ENCODE peak calls at places on chromosomes 7 and 10, in ten cellular contexts. O, P, L, U, N, F, Q, W, D and J are unnamed samples.

GRCh38 chr7:46003161-46003560 is 82.1 kb upstream of the IGFBP3 start:
- DNase-seq in O (peak), P (no peak), L (no peak), U (no peak), N (no peak), F (no peak), Q (no peak), W (no peak), D (no peak), J (no peak)

GRCh38 chr10:5591336-5591824 is 66.6 kb downstream of the CALML3 start:
- DNase-seq in O (no peak), P (no peak), L (peak), U (no peak), N (no peak), F (no peak), Q (no peak), W (no peak), D (no peak), J (peak)

GRCh38 chr10:82942572-82943091 is 1067.6 kb downstream of the NRG3 start:
- DNase-seq in O (no peak), P (no peak), L (no peak), U (no peak), N (no peak), F (no peak), Q (peak), W (peak), D (no peak), J (no peak)

GRCh38 chr10:104291439-104291951 is 22.5 kb downstream of the GSTO2 start:
- DNase-seq in O (peak), P (peak), L (peak), U (peak), N (no peak), F (peak), Q (peak), W (peak), D (peak), J (peak)

GRCh38 chr10:62381385-62382102 is 7.4 kb downstream of the ZNF365 start:
- DNase-seq in O (peak), P (no peak), L (no peak), U (no peak), N (no peak), F (no peak), Q (no peak), W (no peak), D (no peak), J (no peak)

GRCh38 chr10:79139124-79139835 is 70.5 kb downstream of the ZMIZ1 start:
- DNase-seq in O (peak), P (peak), L (peak), U (no peak), N (peak), F (peak), Q (no peak), W (peak), D (peak), J (no peak)

GRCh38 chr7:30301751-30302150 is 17.4 kb downstream of the ZNRF2 start:
- DNase-seq in O (no peak), P (peak), L (peak), U (no peak), N (no peak), F (no peak), Q (no peak), W (no peak), D (no peak), J (no peak)

GRCh38 chr7:135510603-135511183 is 791 bp upstream of the CNOT4 start:
- DNase-seq in O (no peak), P (no peak), L (peak), U (no peak), N (no peak), F (no peak), Q (peak), W (no peak), D (no peak), J (no peak)

GRCh38 chr7:79282051-79282694 is 171.3 kb downstream of the MAGI2 start:
- DNase-seq in O (no peak), P (peak), L (peak), U (peak), N (peak), F (no peak), Q (no peak), W (no peak), D (peak), J (no peak)

GRCh38 chr10:68576118-68576517 is 16.0 kb downstream of the TET1 start:
- DNase-seq in O (no peak), P (no peak), L (peak), U (no peak), N (no peak), F (no peak), Q (no peak), W (no peak), D (no peak), J (no peak)

GRCh38 chr10:60644436-60645130 is 133.7 kb upstream of the CDK1 start:
- DNase-seq in O (no peak), P (no peak), L (no peak), U (no peak), N (no peak), F (no peak), Q (no peak), W (no peak), D (no peak), J (no peak)

GRCh38 chr10:34565934-34566333 is 249.2 kb downstream of the PARD3 start:
- DNase-seq in O (no peak), P (no peak), L (peak), U (no peak), N (no peak), F (no peak), Q (no peak), W (no peak), D (no peak), J (no peak)

GRCh38 chr10:78510566-78511323 is 477.1 kb downstream of the RPS24 start:
- DNase-seq in O (peak), P (no peak), L (peak), U (no peak), N (no peak), F (peak), Q (no peak), W (no peak), D (peak), J (no peak)

GRCh38 chr7:130922206-130923112 is 188.5 kb upstream of the KLF14 start:
- DNase-seq in O (peak), P (no peak), L (no peak), U (no peak), N (no peak), F (no peak), Q (no peak), W (no peak), D (no peak), J (no peak)

GRCh38 chr7:44891372-44891771 is 6.0 kb upstream of the PURB start:
- DNase-seq in O (no peak), P (no peak), L (no peak), U (no peak), N (no peak), F (no peak), Q (no peak), W (no peak), D (no peak), J (no peak)

GRCh38 chr7:3033136-3033535 is 10.5 kb downstream of the CARD11 start:
- DNase-seq in O (no peak), P (no peak), L (no peak), U (no peak), N (no peak), F (no peak), Q (no peak), W (no peak), D (no peak), J (peak)

GRCh38 chr10:688621-689426 is 644 bp downstream of the DIP2C start:
- DNase-seq in O (peak), P (peak), L (peak), U (no peak), N (no peak), F (peak), Q (peak), W (no peak), D (peak), J (no peak)

GRCh38 chr10:86368987-86369386 is 2.4 kb upstream of the GRID1 start:
- DNase-seq in O (no peak), P (no peak), L (no peak), U (peak), N (no peak), F (no peak), Q (peak), W (peak), D (peak), J (peak)

GRCh38 chr10:101643546-101643945 is 51.4 kb downstream of the FBXW4 start:
- DNase-seq in O (no peak), P (no peak), L (peak), U (no peak), N (no peak), F (no peak), Q (no peak), W (no peak), D (no peak), J (no peak)

GRCh38 chr10:46524471-46525176 is 31.8 kb downstream of the GPRIN2 start:
- DNase-seq in O (no peak), P (no peak), L (peak), U (peak), N (peak), F (no peak), Q (no peak), W (peak), D (no peak), J (peak)

GRCh38 chr10:5648494-5649457 is 17.6 kb downstream of the ASB13 start:
- DNase-seq in O (no peak), P (no peak), L (no peak), U (no peak), N (no peak), F (no peak), Q (no peak), W (no peak), D (no peak), J (no peak)

GRCh38 chr10:132150777-132151176 is 36.0 kb upstream of the DPYSL4 start:
- DNase-seq in O (no peak), P (no peak), L (no peak), U (no peak), N (no peak), F (no peak), Q (no peak), W (no peak), D (no peak), J (no peak)

GRCh38 chr10:110530131-110530831 is 32.6 kb downstream of the DUSP5 start:
- DNase-seq in O (no peak), P (peak), L (peak), U (no peak), N (no peak), F (peak), Q (no peak), W (peak), D (no peak), J (peak)

GRCh38 chr7:23894891-23895569 is 185.0 kb downstream of the STK31 start:
- DNase-seq in O (peak), P (no peak), L (no peak), U (no peak), N (no peak), F (no peak), Q (no peak), W (no peak), D (no peak), J (no peak)

GRCh38 chr10:132746801-132747625 is 38.9 kb downstream of the NKX6-2 start:
- DNase-seq in O (no peak), P (peak), L (peak), U (no peak), N (no peak), F (no peak), Q (no peak), W (no peak), D (peak), J (no peak)

GRCh38 chr10:132788180-132788830 is 2.4 kb upstream of the NKX6-2 start:
- DNase-seq in O (no peak), P (peak), L (peak), U (peak), N (no peak), F (no peak), Q (no peak), W (no peak), D (peak), J (no peak)

DNA sequence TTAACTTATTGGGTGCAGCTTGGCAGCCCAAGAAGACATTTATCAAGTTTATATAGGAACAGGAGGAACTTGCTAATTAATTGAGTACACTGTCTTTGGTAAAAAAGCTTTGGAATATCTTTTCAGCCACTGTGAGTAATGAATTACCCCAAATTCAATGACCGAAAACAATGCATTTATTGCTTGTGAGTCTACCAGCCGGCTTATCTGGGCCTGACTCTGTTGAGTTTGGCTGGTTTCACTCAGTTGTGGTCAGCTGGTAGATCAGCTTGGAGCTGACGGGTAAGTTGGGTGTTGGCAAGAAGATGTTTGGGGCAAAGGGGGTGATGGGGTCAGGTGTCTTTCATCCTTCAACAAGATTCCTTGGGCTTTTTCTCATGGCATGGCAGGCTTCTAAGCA is 11.7 kb downstream of the GNG11 start:
- DNase-seq in O (no peak), P (no peak), L (no peak), U (no peak), N (no peak), F (no peak), Q (no peak), W (no peak), D (no peak), J (no peak)
- TF ChIP-seq CTCF in O (no peak), P (no peak), L (no peak), U (no peak), N (no peak), F (no peak), Q (no peak), W (no peak), D (no peak), J (no peak)

GRCh38 chr7:123945938-123946337 is 20.9 kb downstream of the SPAM1 start:
- DNase-seq in O (no peak), P (no peak), L (no peak), U (no peak), N (no peak), F (no peak), Q (no peak), W (no peak), D (no peak), J (no peak)
- H3K27ac ChIP-seq in O (no peak), P (no peak), L (no peak), U (no peak), N (no peak), F (no peak), Q (no peak), W (no peak), D (no peak), J (no peak)

GRCh38 chr7:138755831-138756590 is 41.8 kb upstream of the TMEM213 start:
- DNase-seq in O (no peak), P (no peak), L (no peak), U (no peak), N (no peak), F (no peak), Q (no peak), W (no peak), D (no peak), J (no peak)
- TF ChIP-seq CTCF in O (no peak), P (no peak), L (no peak), U (no peak), N (no peak), F (no peak), Q (no peak), W (no peak), D (no peak), J (no peak)

GRCh38 chr10:116211682-116212081 is 61.3 kb downstream of the GFRA1 start:
- DNase-seq in O (no peak), P (no peak), L (no peak), U (no peak), N (peak), F (no peak), Q (no peak), W (no peak), D (no peak), J (no peak)
- H3K27ac ChIP-seq in O (no peak), P (no peak), L (no peak), U (no peak), N (no peak), F (no peak), Q (no peak), W (no peak), D (no peak), J (no peak)

DNA sequence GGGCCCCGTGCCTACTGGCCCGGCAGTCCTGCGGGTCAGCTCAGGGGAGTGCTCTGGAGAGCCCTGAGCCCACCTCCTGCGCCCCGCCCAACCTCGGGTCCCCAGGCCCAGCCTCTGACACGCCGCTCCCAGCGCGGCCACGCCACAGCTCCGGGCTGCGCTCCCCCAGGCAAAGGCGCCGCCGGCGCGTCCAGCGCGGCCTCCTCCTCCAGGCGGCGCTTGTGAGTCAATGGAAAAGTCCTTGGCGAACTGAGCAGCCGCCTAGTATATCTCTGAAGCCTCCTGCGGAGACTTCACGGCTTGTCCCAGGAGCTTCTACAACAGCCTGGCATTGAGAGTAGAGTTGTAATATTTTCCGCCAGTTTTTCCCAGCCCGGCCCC is 29.5 kb upstream of the BMS1 start:
- DNase-seq in O (no peak), P (peak), L (peak), U (peak), N (peak), F (peak), Q (peak), W (peak), D (peak), J (peak)
- TF ChIP-seq CTCF in O (peak), P (peak), L (peak), U (peak), N (peak), F (peak), Q (peak), W (peak), D (peak), J (peak)

DNA sequence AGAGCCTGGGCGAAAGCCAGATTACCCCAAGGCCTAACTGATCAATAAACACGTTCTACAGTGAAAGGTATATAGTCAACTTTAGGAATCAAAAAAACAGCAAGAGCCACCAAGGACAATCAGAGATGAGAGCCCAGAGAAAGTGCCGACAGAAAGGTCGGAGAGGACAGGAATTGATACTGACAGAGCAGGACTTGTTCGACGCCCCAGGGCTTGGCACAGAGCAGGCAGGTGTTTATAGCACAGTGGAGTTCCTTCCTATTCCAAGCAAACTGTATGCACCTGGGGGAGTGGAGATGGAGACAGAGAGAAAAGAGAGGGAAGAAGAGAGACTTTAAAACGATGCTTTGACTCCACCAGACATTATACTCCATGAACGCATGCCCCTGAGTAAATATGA is 39.5 kb downstream of the PPP1R3C start:
- DNase-seq in O (peak), P (no peak), L (no peak), U (no peak), N (no peak), F (no peak), Q (no peak), W (no peak), D (no peak), J (no peak)
- H3K27ac ChIP-seq in O (peak), P (peak), L (no peak), U (peak), N (no peak), F (peak), Q (no peak), W (no peak), D (no peak), J (no peak)

DNA sequence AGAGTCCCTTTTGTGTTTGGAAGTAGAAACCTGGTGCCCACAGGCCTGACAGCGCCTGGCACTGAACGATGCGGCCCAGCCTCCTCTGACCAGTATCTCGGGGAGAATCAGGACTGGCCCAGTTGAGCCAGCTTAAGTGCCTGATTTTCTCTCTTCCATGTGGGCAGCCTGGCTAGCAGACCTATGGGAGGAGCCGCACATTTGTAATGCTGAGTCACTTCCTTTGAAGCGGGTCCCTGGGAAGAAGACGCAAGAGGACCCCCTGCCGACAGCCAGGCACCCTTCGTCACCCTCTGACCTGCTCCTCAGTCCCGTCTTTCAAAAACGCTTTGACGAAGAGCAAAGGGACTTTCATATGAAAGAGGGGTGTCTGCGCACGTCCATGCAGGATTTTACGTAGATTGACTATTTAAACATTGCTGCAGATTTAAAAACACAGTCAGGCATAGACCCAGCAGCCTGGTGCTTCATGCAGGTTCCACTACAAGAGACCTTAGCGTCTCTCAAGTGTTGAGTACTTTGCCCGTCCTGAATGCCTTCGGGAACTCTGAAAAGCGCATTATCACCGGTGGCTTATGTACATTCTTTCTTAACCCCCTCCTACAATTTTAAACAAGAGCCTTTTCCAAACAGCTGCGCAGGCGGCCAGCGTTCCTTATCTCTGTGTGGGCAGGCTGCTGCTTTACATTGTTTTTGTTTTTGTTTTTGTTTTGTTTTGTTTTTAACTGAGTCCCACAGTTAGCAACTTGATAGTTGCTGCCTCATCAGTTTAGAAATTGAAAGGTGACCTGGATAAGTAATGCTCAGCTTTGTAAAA is 36.5 kb upstream of the AP5Z1 start:
- DNase-seq in O (no peak), P (peak), L (peak), U (no peak), N (no peak), F (no peak), Q (no peak), W (peak), D (no peak), J (no peak)
- TF ChIP-seq CTCF in O (no peak), P (peak), L (no peak), U (no peak), N (peak), F (peak), Q (no peak), W (no peak), D (no peak), J (no peak)

DNA sequence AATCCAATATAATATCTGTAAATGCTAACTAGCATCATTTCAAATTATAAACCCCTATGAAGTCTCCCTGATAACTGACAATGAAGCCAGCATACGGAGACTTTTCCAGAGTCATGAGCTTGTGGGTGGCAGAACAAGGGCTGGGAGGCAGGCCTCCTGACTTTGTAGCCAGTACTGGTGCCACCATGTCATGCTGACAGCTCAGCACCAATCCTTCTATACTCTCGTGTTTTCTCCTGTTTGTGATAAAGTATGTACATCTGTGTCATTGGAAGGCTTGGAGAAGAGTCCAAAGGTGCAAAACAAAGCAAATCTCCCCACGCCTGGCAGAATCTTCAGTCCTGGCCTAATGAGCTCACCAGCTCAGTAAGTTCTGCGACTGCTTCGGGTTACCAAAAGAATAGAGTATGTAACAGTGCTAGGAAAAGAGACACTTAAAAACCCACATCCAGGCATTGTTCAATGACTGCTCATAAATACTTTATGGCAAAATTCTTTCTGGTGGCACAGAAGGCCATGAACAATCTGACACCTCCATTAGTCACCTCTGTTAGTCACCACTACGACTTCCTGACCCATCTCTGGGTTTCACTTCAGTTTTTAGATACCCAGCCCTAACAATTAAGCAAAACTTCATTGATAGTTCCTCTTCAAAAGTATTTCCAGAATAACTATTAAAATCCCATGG is 24.5 kb downstream of the STEAP1 start:
- DNase-seq in O (no peak), P (no peak), L (peak), U (no peak), N (no peak), F (no peak), Q (no peak), W (no peak), D (no peak), J (no peak)
- H3K27ac ChIP-seq in O (no peak), P (no peak), L (no peak), U (peak), N (no peak), F (no peak), Q (no peak), W (no peak), D (no peak), J (no peak)